ENCODE peak calls at places on chromosome 18, in four cellular contexts. One of them, this sample, is unnamed. For H3K4me1, the result is how much of the 10 kb centered on the place peaks cover.

GRCh38 chr18:38422216-38422615 is 856.6 kb upstream of the CELF4 start:
- DNase-seq in lower lobe of right lung: no peak
- DNase-seq in thoracic aorta: no peak
- DNase-seq in body of pancreas: no peak
- DNase-seq in this sample: no peak

GRCh38 chr18:61201516-61201915 is 131.7 kb upstream of the CDH20 start:
- DNase-seq in lower lobe of right lung: no peak
- DNase-seq in thoracic aorta: no peak
- DNase-seq in body of pancreas: no peak
- DNase-seq in this sample: no peak

GRCh38 chr18:74496508-74497307 is 545 bp downstream of the CNDP2 start:
- DNase-seq in lower lobe of right lung: peak
- DNase-seq in thoracic aorta: no peak
- DNase-seq in body of pancreas: peak
- DNase-seq in this sample: peak

GRCh38 chr18:49813071-49813320 is 337 bp downstream of the ACAA2 start:
- DNase-seq in lower lobe of right lung: peak
- DNase-seq in thoracic aorta: no peak
- DNase-seq in body of pancreas: peak
- DNase-seq in this sample: no peak

GRCh38 chr18:8694891-8695290 is 10.5 kb upstream of the MTCL1 start:
- DNase-seq in lower lobe of right lung: no peak
- DNase-seq in thoracic aorta: no peak
- DNase-seq in body of pancreas: no peak
- DNase-seq in this sample: peak

GRCh38 chr18:7844017-7844416 is 276.9 kb downstream of the PTPRM start:
- DNase-seq in lower lobe of right lung: no peak
- DNase-seq in thoracic aorta: no peak
- DNase-seq in body of pancreas: no peak
- DNase-seq in this sample: no peak

GRCh38 chr18:61891271-61891670 is 1.5 kb downstream of the RNF152 start:
- DNase-seq in lower lobe of right lung: no peak
- DNase-seq in thoracic aorta: no peak
- DNase-seq in body of pancreas: no peak
- DNase-seq in this sample: no peak

GRCh38 chr18:25144835-25145234 is 207.1 kb downstream of the ZNF521 start:
- DNase-seq in lower lobe of right lung: no peak
- DNase-seq in thoracic aorta: no peak
- DNase-seq in body of pancreas: no peak
- DNase-seq in this sample: no peak

GRCh38 chr18:61893304-61893970 is 630 bp upstream of the RNF152 start:
- DNase-seq in lower lobe of right lung: peak
- DNase-seq in thoracic aorta: no peak
- DNase-seq in body of pancreas: peak
- DNase-seq in this sample: peak

GRCh38 chr18:55484773-55485172 is 103.2 kb downstream of the TCF4 start:
- DNase-seq in lower lobe of right lung: no peak
- DNase-seq in thoracic aorta: no peak
- DNase-seq in body of pancreas: no peak
- DNase-seq in this sample: no peak

GRCh38 chr18:32881009-32881408 is 108.2 kb upstream of the KLHL14 start:
- DNase-seq in lower lobe of right lung: no peak
- DNase-seq in thoracic aorta: no peak
- DNase-seq in body of pancreas: no peak
- DNase-seq in this sample: no peak

GRCh38 chr18:3827236-3827635 is 377.3 kb downstream of the TGIF1 start:
- DNase-seq in lower lobe of right lung: no peak
- DNase-seq in thoracic aorta: no peak
- DNase-seq in body of pancreas: no peak
- DNase-seq in this sample: no peak

GRCh38 chr18:3826021-3826420 is 376.0 kb downstream of the TGIF1 start:
- DNase-seq in lower lobe of right lung: no peak
- DNase-seq in thoracic aorta: no peak
- DNase-seq in body of pancreas: no peak
- DNase-seq in this sample: no peak

GRCh38 chr18:3823073-3823472 is 373.1 kb downstream of the TGIF1 start:
- DNase-seq in lower lobe of right lung: no peak
- DNase-seq in thoracic aorta: no peak
- DNase-seq in body of pancreas: no peak
- DNase-seq in this sample: no peak

GRCh38 chr18:3821524-3821923 is 371.6 kb downstream of the TGIF1 start:
- DNase-seq in lower lobe of right lung: no peak
- DNase-seq in thoracic aorta: no peak
- DNase-seq in body of pancreas: no peak
- DNase-seq in this sample: no peak

GRCh38 chr18:3824101-3824500 is 374.1 kb downstream of the TGIF1 start:
- DNase-seq in lower lobe of right lung: no peak
- DNase-seq in thoracic aorta: no peak
- DNase-seq in body of pancreas: no peak
- DNase-seq in this sample: no peak
- H3K27ac ChIP-seq in lower lobe of right lung: no peak
- H3K27ac ChIP-seq in thoracic aorta: no peak
- H3K27ac ChIP-seq in body of pancreas: no peak
- H3K27ac ChIP-seq in this sample: no peak

GRCh38 chr18:11407900-11408299 is 201.5 kb upstream of the SLC35G4 start:
- DNase-seq in lower lobe of right lung: no peak
- DNase-seq in thoracic aorta: no peak
- DNase-seq in body of pancreas: no peak
- DNase-seq in this sample: peak

GRCh38 chr18:11408555-11408954 is 200.8 kb upstream of the SLC35G4 start:
- DNase-seq in lower lobe of right lung: no peak
- DNase-seq in thoracic aorta: no peak
- DNase-seq in body of pancreas: no peak
- DNase-seq in this sample: no peak

GRCh38 chr18:11411021-11411420 is 198.4 kb upstream of the SLC35G4 start:
- DNase-seq in lower lobe of right lung: no peak
- DNase-seq in thoracic aorta: no peak
- DNase-seq in body of pancreas: no peak
- DNase-seq in this sample: no peak

GRCh38 chr18:11412790-11413189 is 196.6 kb upstream of the SLC35G4 start:
- DNase-seq in lower lobe of right lung: no peak
- DNase-seq in thoracic aorta: no peak
- DNase-seq in body of pancreas: no peak
- DNase-seq in this sample: no peak
- H3K4me1 ChIP-seq in lower lobe of right lung: under half
- H3K4me1 ChIP-seq in thoracic aorta: under half
- H3K4me1 ChIP-seq in body of pancreas: under half
- H3K4me1 ChIP-seq in this sample: under half

GRCh38 chr18:34696681-34697080 is 13.4 kb upstream of the DTNA start:
- DNase-seq in lower lobe of right lung: no peak
- DNase-seq in thoracic aorta: no peak
- DNase-seq in body of pancreas: no peak
- DNase-seq in this sample: no peak

GRCh38 chr18:34697891-34698290 is 12.2 kb upstream of the DTNA start:
- DNase-seq in lower lobe of right lung: no peak
- DNase-seq in thoracic aorta: no peak
- DNase-seq in body of pancreas: no peak
- DNase-seq in this sample: no peak

GRCh38 chr18:34694611-34695165 is 15.4 kb upstream of the DTNA start:
- DNase-seq in lower lobe of right lung: no peak
- DNase-seq in thoracic aorta: no peak
- DNase-seq in body of pancreas: no peak
- DNase-seq in this sample: no peak

GRCh38 chr18:34695300-34695699 is 14.8 kb upstream of the DTNA start:
- DNase-seq in lower lobe of right lung: no peak
- DNase-seq in thoracic aorta: no peak
- DNase-seq in body of pancreas: no peak
- DNase-seq in this sample: no peak

GRCh38 chr18:34697233-34697632 is 12.9 kb upstream of the DTNA start:
- DNase-seq in lower lobe of right lung: no peak
- DNase-seq in thoracic aorta: no peak
- DNase-seq in body of pancreas: no peak
- DNase-seq in this sample: no peak
- H3K27ac ChIP-seq in lower lobe of right lung: no peak
- H3K27ac ChIP-seq in thoracic aorta: no peak
- H3K27ac ChIP-seq in body of pancreas: no peak
- H3K27ac ChIP-seq in this sample: no peak

GRCh38 chr18:47931707-47932103 is 1.2 kb upstream of the SMAD2 start:
- DNase-seq in lower lobe of right lung: no peak
- DNase-seq in thoracic aorta: no peak
- DNase-seq in body of pancreas: peak
- DNase-seq in this sample: no peak

GRCh38 chr18:47928466-47928865 is 2.0 kb downstream of the SMAD2 start:
- DNase-seq in lower lobe of right lung: no peak
- DNase-seq in thoracic aorta: no peak
- DNase-seq in body of pancreas: no peak
- DNase-seq in this sample: no peak

GRCh38 chr18:47929681-47930085 is 776 bp downstream of the SMAD2 start:
- DNase-seq in lower lobe of right lung: no peak
- DNase-seq in thoracic aorta: no peak
- DNase-seq in body of pancreas: no peak
- DNase-seq in this sample: no peak

GRCh38 chr18:47930844-47931706 is 616 bp upstream of the SMAD2 start:
- DNase-seq in lower lobe of right lung: peak
- DNase-seq in thoracic aorta: peak
- DNase-seq in body of pancreas: peak
- DNase-seq in this sample: peak

GRCh38 chr18:47930086-47930843 is at the start of gene SMAD2:
- DNase-seq in lower lobe of right lung: peak
- DNase-seq in thoracic aorta: peak
- DNase-seq in body of pancreas: peak
- DNase-seq in this sample: peak
- H3K4me1 ChIP-seq in lower lobe of right lung: half or more
- H3K4me1 ChIP-seq in thoracic aorta: under half
- H3K4me1 ChIP-seq in body of pancreas: half or more
- H3K4me1 ChIP-seq in this sample: under half

GRCh38 chr18:21100141-21100540 is 11.5 kb downstream of the ROCK1 start:
- DNase-seq in lower lobe of right lung: no peak
- DNase-seq in thoracic aorta: no peak
- DNase-seq in body of pancreas: no peak
- DNase-seq in this sample: no peak

GRCh38 chr18:21101172-21101571 is 10.4 kb downstream of the ROCK1 start:
- DNase-seq in lower lobe of right lung: no peak
- DNase-seq in thoracic aorta: no peak
- DNase-seq in body of pancreas: no peak
- DNase-seq in this sample: no peak

GRCh38 chr18:21096760-21097159 is 14.9 kb downstream of the ROCK1 start:
- DNase-seq in lower lobe of right lung: no peak
- DNase-seq in thoracic aorta: no peak
- DNase-seq in body of pancreas: no peak
- DNase-seq in this sample: no peak

GRCh38 chr18:21100678-21101077 is 10.9 kb downstream of the ROCK1 start:
- DNase-seq in lower lobe of right lung: no peak
- DNase-seq in thoracic aorta: no peak
- DNase-seq in body of pancreas: no peak
- DNase-seq in this sample: no peak

GRCh38 chr18:21099442-21099841 is 12.2 kb downstream of the ROCK1 start:
- DNase-seq in lower lobe of right lung: no peak
- DNase-seq in thoracic aorta: no peak
- DNase-seq in body of pancreas: no peak
- DNase-seq in this sample: no peak
- H3K27ac ChIP-seq in lower lobe of right lung: no peak
- H3K27ac ChIP-seq in thoracic aorta: no peak
- H3K27ac ChIP-seq in body of pancreas: no peak
- H3K27ac ChIP-seq in this sample: no peak

GRCh38 chr18:10474309-10474708 is 19.9 kb downstream of the APCDD1 start:
- DNase-seq in lower lobe of right lung: no peak
- DNase-seq in thoracic aorta: no peak
- DNase-seq in body of pancreas: no peak
- DNase-seq in this sample: no peak
- H3K4me1 ChIP-seq in lower lobe of right lung: under half
- H3K4me1 ChIP-seq in thoracic aorta: under half
- H3K4me1 ChIP-seq in body of pancreas: under half
- H3K4me1 ChIP-seq in this sample: under half

GRCh38 chr18:3721771-3722661 is 272.0 kb downstream of the TGIF1 start:
- DNase-seq in lower lobe of right lung: no peak
- DNase-seq in thoracic aorta: no peak
- DNase-seq in body of pancreas: peak
- DNase-seq in this sample: no peak

GRCh38 chr18:3723554-3723953 is 273.6 kb downstream of the TGIF1 start:
- DNase-seq in lower lobe of right lung: no peak
- DNase-seq in thoracic aorta: no peak
- DNase-seq in body of pancreas: no peak
- DNase-seq in this sample: no peak

GRCh38 chr18:3720818-3721545 is 271.0 kb downstream of the TGIF1 start:
- DNase-seq in lower lobe of right lung: no peak
- DNase-seq in thoracic aorta: no peak
- DNase-seq in body of pancreas: no peak
- DNase-seq in this sample: no peak

GRCh38 chr18:3725100-3725499 is 275.1 kb downstream of the TGIF1 start:
- DNase-seq in lower lobe of right lung: no peak
- DNase-seq in thoracic aorta: no peak
- DNase-seq in body of pancreas: no peak
- DNase-seq in this sample: no peak

GRCh38 chr18:3722662-3723433 is 272.9 kb downstream of the TGIF1 start:
- DNase-seq in lower lobe of right lung: no peak
- DNase-seq in thoracic aorta: no peak
- DNase-seq in body of pancreas: no peak
- DNase-seq in this sample: no peak
- H3K27ac ChIP-seq in lower lobe of right lung: peak
- H3K27ac ChIP-seq in thoracic aorta: no peak
- H3K27ac ChIP-seq in body of pancreas: no peak
- H3K27ac ChIP-seq in this sample: no peak

GRCh38 chr18:13657974-13658373 is 68.4 kb downstream of the FAM210A start:
- DNase-seq in lower lobe of right lung: no peak
- DNase-seq in thoracic aorta: no peak
- DNase-seq in body of pancreas: no peak
- DNase-seq in this sample: no peak
- H3K4me1 ChIP-seq in lower lobe of right lung: under half
- H3K4me1 ChIP-seq in thoracic aorta: under half
- H3K4me1 ChIP-seq in body of pancreas: under half
- H3K4me1 ChIP-seq in this sample: under half